ENCODE peak calls at places on chromosomes 7 and 10, in nine cellular contexts. S, D, Z, B, N, G, T, M and P are unnamed samples.

GRCh38 chr7:50782376-50783208 is at the start of gene GRB10:
- DNase-seq in T (no peak), Z (no peak), B (no peak), D (peak; percentile 40), S (peak; percentile 48), N (no peak), M (no peak), G (peak; percentile 75), P (no peak)

GRCh38 chr7:115707236-115707635 is 323.3 kb downstream of the TFEC start:
- DNase-seq in D (no peak), T (peak; percentile 30), B (peak; percentile 14), N (no peak), G (no peak), M (no peak), S (no peak), Z (no peak), P (no peak)

GRCh38 chr7:16347461-16348192 is 73.7 kb downstream of the CRPPA start:
- DNase-seq in S (no peak), T (no peak), G (no peak), N (no peak), M (no peak), Z (no peak), B (no peak), D (no peak), P (no peak)

GRCh38 chr7:95723583-95724180 is 48.7 kb upstream of the DYNC1I1 start:
- DNase-seq in G (no peak), D (peak; percentile 18), T (peak; percentile 53), N (no peak), B (no peak), Z (no peak), S (peak; percentile 41), M (peak; percentile 51), P (peak; percentile 11)

GRCh38 chr10:30819306-30820190 is 190.0 kb upstream of the LYZL2 start:
- DNase-seq in M (no peak), D (no peak), B (no peak), Z (no peak), G (peak; percentile 65), S (no peak), T (no peak), N (no peak), P (no peak)

GRCh38 chr10:4820804-4821401 is 5.1 kb upstream of the AKR1E2 start:
- DNase-seq in N (no peak), M (no peak), S (no peak), G (no peak), T (no peak), D (no peak), B (no peak), Z (peak; percentile 23), P (no peak)

GRCh38 chr10:63083904-63084689 is 49.0 kb upstream of the NRBF2 start:
- DNase-seq in N (peak; percentile 74), Z (peak; percentile 25), D (peak; percentile 42), S (peak; percentile 42), B (peak; percentile 51), M (peak; percentile 41), T (peak; percentile 62), G (peak; percentile 89), P (peak; percentile 38)

GRCh38 chr10:102645741-102646609 is 1.7 kb downstream of the TRIM8 start:
- DNase-seq in Z (peak; percentile 90), T (peak; percentile 44), S (peak; percentile 83), M (peak; percentile 66), N (peak; percentile 96), G (peak; percentile 97), D (peak; percentile 57), B (peak; percentile 87), P (peak; percentile 69)

GRCh38 chr7:4210821-4211220 is 471.3 kb upstream of the FOXK1 start:
- DNase-seq in T (no peak), S (no peak), G (no peak), N (no peak), B (no peak), D (no peak), Z (no peak), M (no peak), P (no peak)

GRCh38 chr10:17348111-17349008 is 106.0 kb downstream of the ST8SIA6 start:
- DNase-seq in D (peak; percentile 72), N (peak; percentile 80), M (peak; percentile 7), S (peak; percentile 71), B (peak; percentile 23), Z (peak; percentile 28), G (peak; percentile 70), T (no peak), P (no peak)

DNA sequence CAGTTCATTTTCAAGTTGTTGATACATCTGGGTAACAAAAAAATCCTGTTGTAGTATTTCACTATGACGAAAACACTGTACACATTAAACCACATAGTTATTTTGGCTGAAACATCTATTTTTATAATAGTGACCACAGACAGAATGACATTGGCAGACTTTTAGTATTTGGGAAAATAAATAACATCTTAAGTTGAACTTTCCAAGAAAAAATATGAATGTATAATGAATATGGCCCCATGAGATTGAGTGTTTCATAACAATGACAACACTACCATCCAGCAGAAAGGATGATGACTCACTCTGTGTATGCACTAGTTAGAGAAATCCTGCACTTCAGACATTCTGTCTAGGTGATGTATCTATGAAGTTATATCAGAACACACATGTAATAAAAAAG is 118.1 kb downstream of the SEMA3D start:
- DNase-seq in N (no peak), D (no peak), S (no peak), B (no peak), T (no peak), G (no peak), Z (no peak), M (no peak), P (no peak)
- TF ChIP-seq EP300 in N (no peak), D (no peak), S (no peak), B (no peak), T (no peak), G (no peak), Z (peak; percentile 59), M (no peak), P (no peak)

DNA sequence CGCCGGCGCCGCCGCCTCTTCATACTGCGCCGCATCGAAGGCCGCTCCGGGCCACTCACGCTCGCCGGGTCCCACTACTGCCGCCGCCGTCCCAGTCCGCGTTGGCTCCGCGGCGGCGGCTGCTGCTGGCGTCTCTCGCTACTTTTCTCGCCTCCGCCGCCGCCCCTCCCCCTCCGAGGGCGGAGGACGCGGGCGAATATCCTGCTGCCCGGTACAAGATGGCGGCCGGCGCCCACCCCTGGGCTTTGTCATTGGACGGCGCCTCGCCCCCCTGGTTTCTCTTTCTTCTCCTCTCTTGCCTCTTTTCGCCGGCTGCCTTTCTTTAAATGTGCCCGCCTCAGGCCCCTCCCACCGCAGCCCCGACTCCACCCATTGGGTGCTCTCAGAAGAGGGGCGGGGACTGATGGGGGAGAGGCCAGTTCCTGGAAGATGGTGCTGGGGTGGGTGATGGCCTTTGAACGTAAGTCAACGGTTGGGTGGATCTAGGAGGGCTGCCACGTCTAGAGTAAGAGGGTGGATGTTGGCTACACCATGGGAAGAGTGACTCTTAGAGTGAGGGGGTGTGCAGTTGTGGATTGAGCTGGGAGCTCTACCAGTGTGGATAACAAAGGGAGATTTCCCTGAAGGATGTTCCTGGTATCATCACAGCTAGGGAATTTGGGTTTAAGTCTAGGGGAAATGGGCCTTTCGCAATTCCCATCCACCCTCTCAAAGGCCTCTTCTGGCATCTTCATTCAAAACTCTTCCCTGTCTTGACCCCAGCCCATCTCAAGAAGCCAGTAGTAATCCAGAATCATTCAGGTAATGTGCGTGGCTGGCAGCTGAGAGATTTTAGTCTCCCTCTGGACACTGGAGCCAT is at the start of gene CCDC71L:
- DNase-seq in Z (peak; percentile 93), T (no peak), S (peak; percentile 94), M (peak; percentile 89), D (peak; percentile 99), B (peak; percentile 95), N (peak; percentile 97), G (peak; percentile 98), P (peak; percentile 61)
- TF ChIP-seq EP300 in Z (peak; percentile 93), T (no peak), S (no peak), M (no peak), D (peak; percentile 57), B (no peak), N (no peak), G (no peak), P (no peak)

GRCh38 chr7:27560706-27561235 is 101.9 kb downstream of the HIBADH start:
- DNase-seq in S (no peak), M (no peak), B (no peak), G (no peak), T (no peak), Z (no peak), D (no peak), N (no peak), P (no peak)
- TF ChIP-seq EP300 in S (no peak), M (no peak), B (no peak), G (no peak), T (no peak), Z (no peak), D (no peak), N (no peak), P (no peak)

GRCh38 chr7:154953006-154953684 is 49.8 kb downstream of the PAXIP1 start:
- DNase-seq in S (peak; percentile 30), N (no peak), B (peak; percentile 70), D (peak; percentile 75), T (peak; percentile 38), Z (no peak), G (no peak), M (peak; percentile 27), P (no peak)
- TF ChIP-seq EP300 in S (no peak), N (no peak), B (no peak), D (no peak), T (no peak), Z (no peak), G (no peak), M (no peak), P (no peak)

GRCh38 chr7:75688200-75689136 is 50.3 kb downstream of the HIP1 start:
- DNase-seq in Z (no peak), M (no peak), N (no peak), S (peak; percentile 30), T (peak; percentile 87), D (no peak), B (no peak), G (peak; percentile 62), P (no peak)
- TF ChIP-seq EP300 in Z (no peak), M (no peak), N (no peak), S (no peak), T (peak; percentile 90), D (no peak), B (no peak), G (no peak), P (no peak)

GRCh38 chr10:33334839-33335549 is 527 bp upstream of the NRP1 start:
- DNase-seq in T (peak; percentile 36), M (peak; percentile 78), G (peak; percentile 90), N (peak; percentile 86), B (peak; percentile 66), S (peak; percentile 83), Z (peak; percentile 51), D (no peak), P (no peak)

GRCh38 chr10:33337335-33337854 is 2.9 kb upstream of the NRP1 start:
- DNase-seq in M (peak; percentile 53), Z (no peak), S (peak; percentile 37), N (no peak), G (no peak), T (no peak), B (no peak), D (no peak), P (no peak)

GRCh38 chr10:33335550-33335799 is 1.0 kb upstream of the NRP1 start:
- DNase-seq in N (no peak), D (no peak), M (peak; percentile 58), S (no peak), Z (no peak), T (no peak), G (no peak), B (peak; percentile 27), P (no peak)

GRCh38 chr10:33335800-33336605 is 1.5 kb upstream of the NRP1 start:
- DNase-seq in Z (peak; percentile 40), S (peak; percentile 76), G (peak; percentile 84), D (no peak), T (no peak), M (peak; percentile 78), N (peak; percentile 74), B (peak; percentile 69), P (no peak)

GRCh38 chr10:33336606-33337334 is 2.3 kb upstream of the NRP1 start:
- DNase-seq in M (peak; percentile 51), N (peak; percentile 74), G (peak; percentile 71), B (peak; percentile 31), Z (no peak), D (no peak), S (peak; percentile 72), T (no peak), P (no peak)
- TF ChIP-seq EP300 in M (no peak), N (no peak), G (no peak), B (no peak), Z (no peak), D (no peak), S (no peak), T (no peak), P (no peak)